ENCODE peak calls at places on chromosomes 7 and 10, in eight cellular contexts. One of them, this sample, is unnamed.

GRCh38 chr10:118970770-118971169 is 58.7 kb upstream of the NANOS1 start:
- DNase-seq in neuronal stem cell: no peak
- DNase-seq in fibroblast of lung: no peak
- DNase-seq in HCT116: no peak
- DNase-seq in heart left ventricle: no peak
- DNase-seq in CD8-positive, alpha-beta memory T cell: no peak
- DNase-seq in SJSA1: no peak
- DNase-seq in psoas muscle: peak; percentile 30
- DNase-seq in this sample: no peak

GRCh38 chr10:96991313-96991841 is 159.3 kb downstream of the LCOR start:
- DNase-seq in CD8-positive, alpha-beta memory T cell: no peak
- DNase-seq in HCT116: no peak
- DNase-seq in neuronal stem cell: no peak
- DNase-seq in SJSA1: peak; percentile 81
- DNase-seq in fibroblast of lung: peak; percentile 75
- DNase-seq in heart left ventricle: no peak
- DNase-seq in psoas muscle: no peak
- DNase-seq in this sample: no peak

GRCh38 chr10:35135861-35136260 is 9.2 kb downstream of the CREM start:
- DNase-seq in HCT116: no peak
- DNase-seq in CD8-positive, alpha-beta memory T cell: peak; percentile 47
- DNase-seq in heart left ventricle: no peak
- DNase-seq in neuronal stem cell: no peak
- DNase-seq in SJSA1: no peak
- DNase-seq in psoas muscle: no peak
- DNase-seq in fibroblast of lung: no peak
- DNase-seq in this sample: no peak

GRCh38 chr10:60281331-60281730 is 108.3 kb downstream of the ANK3 start:
- DNase-seq in fibroblast of lung: peak; percentile 70
- DNase-seq in heart left ventricle: no peak
- DNase-seq in neuronal stem cell: no peak
- DNase-seq in psoas muscle: no peak
- DNase-seq in SJSA1: no peak
- DNase-seq in CD8-positive, alpha-beta memory T cell: no peak
- DNase-seq in HCT116: no peak
- DNase-seq in this sample: no peak

GRCh38 chr10:100744980-100745881 is at the start of gene PAX2:
- DNase-seq in SJSA1: no peak
- DNase-seq in HCT116: peak; percentile 42
- DNase-seq in fibroblast of lung: no peak
- DNase-seq in psoas muscle: no peak
- DNase-seq in heart left ventricle: no peak
- DNase-seq in neuronal stem cell: no peak
- DNase-seq in CD8-positive, alpha-beta memory T cell: no peak
- DNase-seq in this sample: no peak

GRCh38 chr7:91164531-91164930 is 99.7 kb upstream of the FZD1 start:
- DNase-seq in psoas muscle: no peak
- DNase-seq in heart left ventricle: no peak
- DNase-seq in HCT116: no peak
- DNase-seq in SJSA1: no peak
- DNase-seq in CD8-positive, alpha-beta memory T cell: no peak
- DNase-seq in neuronal stem cell: no peak
- DNase-seq in fibroblast of lung: peak; percentile 2
- DNase-seq in this sample: no peak

GRCh38 chr10:49419005-49419404 is 23.1 kb upstream of the DRGX start:
- DNase-seq in neuronal stem cell: no peak
- DNase-seq in CD8-positive, alpha-beta memory T cell: no peak
- DNase-seq in psoas muscle: no peak
- DNase-seq in heart left ventricle: no peak
- DNase-seq in SJSA1: no peak
- DNase-seq in HCT116: peak; percentile 75
- DNase-seq in fibroblast of lung: no peak
- DNase-seq in this sample: no peak

GRCh38 chr7:22110227-22110839 is 164.6 kb upstream of the CDCA7L start:
- DNase-seq in SJSA1: peak; percentile 61
- DNase-seq in fibroblast of lung: peak; percentile 91
- DNase-seq in neuronal stem cell: peak; percentile 81
- DNase-seq in CD8-positive, alpha-beta memory T cell: peak; percentile 67
- DNase-seq in psoas muscle: no peak
- DNase-seq in HCT116: peak; percentile 74
- DNase-seq in heart left ventricle: no peak
- DNase-seq in this sample: peak; percentile 46

GRCh38 chr7:51318886-51319579 is 2.4 kb upstream of the COBL start:
- DNase-seq in HCT116: no peak
- DNase-seq in heart left ventricle: no peak
- DNase-seq in CD8-positive, alpha-beta memory T cell: no peak
- DNase-seq in neuronal stem cell: no peak
- DNase-seq in SJSA1: no peak
- DNase-seq in psoas muscle: no peak
- DNase-seq in fibroblast of lung: no peak
- DNase-seq in this sample: no peak

GRCh38 chr7:34759477-34760125 is 101.6 kb downstream of the NPSR1 start:
- DNase-seq in psoas muscle: no peak
- DNase-seq in CD8-positive, alpha-beta memory T cell: no peak
- DNase-seq in fibroblast of lung: peak; percentile 54
- DNase-seq in heart left ventricle: no peak
- DNase-seq in neuronal stem cell: peak; percentile 31
- DNase-seq in HCT116: peak; percentile 48
- DNase-seq in SJSA1: peak; percentile 16
- DNase-seq in this sample: no peak

GRCh38 chr7:154767194-154767593 is 235.7 kb downstream of the PAXIP1 start:
- DNase-seq in neuronal stem cell: no peak
- DNase-seq in CD8-positive, alpha-beta memory T cell: no peak
- DNase-seq in HCT116: no peak
- DNase-seq in psoas muscle: no peak
- DNase-seq in heart left ventricle: no peak
- DNase-seq in SJSA1: no peak
- DNase-seq in fibroblast of lung: no peak
- DNase-seq in this sample: no peak

GRCh38 chr10:5973069-5973468 is 4.3 kb downstream of the IL15RA start:
- DNase-seq in fibroblast of lung: no peak
- DNase-seq in neuronal stem cell: no peak
- DNase-seq in HCT116: no peak
- DNase-seq in SJSA1: no peak
- DNase-seq in heart left ventricle: no peak
- DNase-seq in CD8-positive, alpha-beta memory T cell: no peak
- DNase-seq in psoas muscle: no peak
- DNase-seq in this sample: no peak

GRCh38 chr7:23462846-23463245 is 7.4 kb downstream of the IGF2BP3 start:
- DNase-seq in SJSA1: no peak
- DNase-seq in heart left ventricle: no peak
- DNase-seq in psoas muscle: no peak
- DNase-seq in HCT116: no peak
- DNase-seq in neuronal stem cell: no peak
- DNase-seq in CD8-positive, alpha-beta memory T cell: no peak
- DNase-seq in fibroblast of lung: peak; percentile 67
- DNase-seq in this sample: no peak

DNA sequence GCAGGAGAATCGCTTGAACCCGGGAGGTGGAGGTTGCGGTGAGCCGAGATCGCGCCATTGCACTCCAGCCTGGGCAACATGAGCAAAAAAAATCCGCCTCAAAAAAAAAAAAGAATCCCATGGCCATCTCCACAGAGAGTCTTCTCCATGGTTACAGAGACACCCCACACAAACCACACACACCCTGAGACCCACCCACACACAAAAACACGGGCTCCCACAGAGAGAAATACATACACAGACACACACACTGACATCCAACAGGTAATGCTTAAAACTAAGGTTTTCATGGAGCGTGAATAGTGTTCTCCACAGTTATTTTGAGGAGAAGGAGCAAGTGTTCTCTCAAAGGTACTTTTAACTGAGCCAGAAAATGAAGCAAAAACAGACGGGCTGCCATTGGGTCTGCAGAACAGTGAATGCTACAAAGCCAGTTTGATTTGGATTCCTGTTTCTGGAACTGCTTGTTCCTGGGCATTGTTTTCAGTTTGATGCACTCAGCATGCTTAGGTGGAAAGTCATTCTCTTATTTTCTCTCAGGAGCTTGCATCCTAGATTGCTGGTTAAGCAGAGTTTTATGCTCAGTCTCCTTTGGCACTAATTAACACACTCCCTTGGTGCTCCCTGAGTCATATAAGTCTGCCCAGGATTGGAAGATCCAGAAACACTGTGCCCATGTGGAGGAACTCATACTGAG is 15.4 kb downstream of the AHCYL2 start:
- DNase-seq in fibroblast of lung: no peak
- DNase-seq in CD8-positive, alpha-beta memory T cell: no peak
- DNase-seq in SJSA1: no peak
- DNase-seq in heart left ventricle: no peak
- DNase-seq in HCT116: no peak
- DNase-seq in neuronal stem cell: no peak
- DNase-seq in psoas muscle: no peak
- DNase-seq in this sample: no peak
- H3K27ac ChIP-seq in fibroblast of lung: no peak overlapping the region
- H3K27ac ChIP-seq in CD8-positive, alpha-beta memory T cell: no peak overlapping the region
- H3K27ac ChIP-seq in SJSA1: no peak overlapping the region
- H3K27ac ChIP-seq in heart left ventricle: no peak overlapping the region
- H3K27ac ChIP-seq in HCT116: no peak overlapping the region
- H3K27ac ChIP-seq in neuronal stem cell: peak overlapping the region; percentile 2
- H3K27ac ChIP-seq in psoas muscle: no peak overlapping the region
- H3K27ac ChIP-seq in this sample: no peak overlapping the region

GRCh38 chr7:55565693-55566092 is 6.6 kb downstream of the VOPP1 start:
- DNase-seq in CD8-positive, alpha-beta memory T cell: no peak
- DNase-seq in SJSA1: no peak
- DNase-seq in psoas muscle: no peak
- DNase-seq in heart left ventricle: no peak
- DNase-seq in neuronal stem cell: no peak
- DNase-seq in fibroblast of lung: no peak
- DNase-seq in HCT116: peak; percentile 48
- DNase-seq in this sample: no peak
- H3K4me3 ChIP-seq in CD8-positive, alpha-beta memory T cell: no peak overlapping the region
- H3K4me3 ChIP-seq in SJSA1: no peak overlapping the region
- H3K4me3 ChIP-seq in psoas muscle: no peak overlapping the region
- H3K4me3 ChIP-seq in heart left ventricle: no peak overlapping the region
- H3K4me3 ChIP-seq in neuronal stem cell: no peak overlapping the region
- H3K4me3 ChIP-seq in fibroblast of lung: no peak overlapping the region
- H3K4me3 ChIP-seq in HCT116: no peak overlapping the region
- H3K4me3 ChIP-seq in this sample: no peak overlapping the region

DNA sequence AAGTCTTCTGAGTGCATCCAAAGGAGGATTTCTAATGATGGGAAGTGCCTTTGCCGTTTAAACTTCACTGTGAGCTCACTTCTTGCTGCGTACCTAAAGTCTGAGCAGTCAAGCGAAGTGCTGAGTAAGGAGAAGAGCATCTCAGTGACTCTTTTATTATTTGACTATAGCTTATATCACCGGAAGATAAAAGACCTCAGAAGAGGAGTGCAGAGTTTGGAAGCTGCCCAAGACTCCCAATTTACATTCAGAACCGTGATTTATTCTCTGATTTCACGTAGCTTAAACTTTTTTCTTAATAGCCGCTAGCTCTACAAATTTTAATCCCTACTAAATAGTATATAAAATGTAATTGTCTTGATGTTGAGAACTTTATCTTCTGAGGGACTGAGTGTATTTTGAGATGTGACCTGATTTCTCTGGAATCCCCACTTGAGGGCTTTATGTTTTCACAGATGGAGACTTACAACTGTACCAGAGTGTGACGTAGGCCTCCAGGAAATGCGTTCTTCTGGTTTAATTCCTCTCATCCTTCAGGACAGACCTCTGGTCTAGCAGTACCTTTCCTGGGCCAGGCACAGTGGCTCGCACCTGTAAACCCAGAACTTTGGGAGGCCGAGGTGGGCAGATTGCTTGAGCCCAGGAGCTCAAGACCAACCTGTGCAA is 51.1 kb downstream of the CAMK1D start:
- DNase-seq in neuronal stem cell: no peak
- DNase-seq in CD8-positive, alpha-beta memory T cell: no peak
- DNase-seq in heart left ventricle: no peak
- DNase-seq in fibroblast of lung: no peak
- DNase-seq in psoas muscle: no peak
- DNase-seq in HCT116: no peak
- DNase-seq in SJSA1: peak; percentile 15
- DNase-seq in this sample: no peak
- H3K27ac ChIP-seq in neuronal stem cell: no peak overlapping the region
- H3K27ac ChIP-seq in CD8-positive, alpha-beta memory T cell: no peak overlapping the region
- H3K27ac ChIP-seq in heart left ventricle: no peak overlapping the region
- H3K27ac ChIP-seq in fibroblast of lung: no peak overlapping the region
- H3K27ac ChIP-seq in psoas muscle: no peak overlapping the region
- H3K27ac ChIP-seq in HCT116: no peak overlapping the region
- H3K27ac ChIP-seq in SJSA1: no peak overlapping the region
- H3K27ac ChIP-seq in this sample: no peak overlapping the region

GRCh38 chr10:132740542-132741066 is 45.3 kb downstream of the NKX6-2 start:
- DNase-seq in neuronal stem cell: no peak
- DNase-seq in psoas muscle: no peak
- DNase-seq in HCT116: no peak
- DNase-seq in CD8-positive, alpha-beta memory T cell: no peak
- DNase-seq in fibroblast of lung: no peak
- DNase-seq in SJSA1: no peak
- DNase-seq in heart left ventricle: no peak
- DNase-seq in this sample: no peak

GRCh38 chr10:132742837-132743194 is 43.1 kb downstream of the NKX6-2 start:
- DNase-seq in psoas muscle: no peak
- DNase-seq in CD8-positive, alpha-beta memory T cell: no peak
- DNase-seq in heart left ventricle: no peak
- DNase-seq in fibroblast of lung: no peak
- DNase-seq in HCT116: no peak
- DNase-seq in neuronal stem cell: peak; percentile 52
- DNase-seq in SJSA1: peak; percentile 71
- DNase-seq in this sample: no peak

GRCh38 chr10:132743925-132744490 is 41.9 kb downstream of the NKX6-2 start:
- DNase-seq in CD8-positive, alpha-beta memory T cell: no peak
- DNase-seq in psoas muscle: no peak
- DNase-seq in heart left ventricle: no peak
- DNase-seq in neuronal stem cell: no peak
- DNase-seq in SJSA1: peak; percentile 80
- DNase-seq in HCT116: no peak
- DNase-seq in fibroblast of lung: no peak
- DNase-seq in this sample: no peak

GRCh38 chr10:132744839-132745238 is 41.1 kb downstream of the NKX6-2 start:
- DNase-seq in heart left ventricle: no peak
- DNase-seq in HCT116: no peak
- DNase-seq in SJSA1: no peak
- DNase-seq in CD8-positive, alpha-beta memory T cell: no peak
- DNase-seq in psoas muscle: no peak
- DNase-seq in fibroblast of lung: no peak
- DNase-seq in neuronal stem cell: no peak
- DNase-seq in this sample: no peak

DNA sequence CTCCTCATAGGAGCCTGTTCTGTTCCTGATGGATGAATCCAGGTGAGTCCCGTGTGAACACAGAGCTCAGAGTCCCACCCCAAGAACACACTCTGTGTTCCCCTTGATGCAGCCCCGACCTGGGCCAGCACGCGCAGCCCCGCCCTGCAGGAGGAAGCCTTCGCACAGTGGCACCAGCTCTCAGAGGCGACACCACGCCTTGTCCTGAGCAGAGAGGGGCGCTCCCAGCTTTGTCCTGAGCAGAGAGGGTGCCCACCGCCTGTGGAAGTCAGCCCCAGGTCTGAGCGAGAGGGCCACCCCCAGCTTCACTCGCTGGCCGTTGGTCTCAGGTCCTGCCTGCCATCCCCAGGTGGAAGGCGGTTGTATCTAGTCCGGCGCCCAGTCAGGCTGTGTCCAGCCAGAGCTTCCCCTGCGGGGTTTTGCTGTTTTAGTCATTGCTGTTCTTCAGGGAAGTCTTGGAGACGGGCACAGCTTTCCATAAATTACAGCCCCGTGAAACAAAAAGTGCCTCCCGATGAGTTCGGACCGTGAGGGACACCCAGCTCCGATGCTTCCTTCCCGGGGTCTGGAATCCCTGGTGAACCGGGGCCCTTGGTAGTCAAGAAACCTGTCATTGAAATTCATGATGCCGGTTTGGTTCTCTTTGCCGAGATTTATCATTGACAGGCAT is 43.6 kb downstream of the NKX6-2 start:
- DNase-seq in neuronal stem cell: no peak
- DNase-seq in heart left ventricle: no peak
- DNase-seq in fibroblast of lung: no peak
- DNase-seq in HCT116: no peak
- DNase-seq in SJSA1: no peak
- DNase-seq in psoas muscle: no peak
- DNase-seq in CD8-positive, alpha-beta memory T cell: no peak
- DNase-seq in this sample: no peak
- H3K4me3 ChIP-seq in neuronal stem cell: no peak overlapping the region
- H3K4me3 ChIP-seq in heart left ventricle: no peak overlapping the region
- H3K4me3 ChIP-seq in fibroblast of lung: no peak overlapping the region
- H3K4me3 ChIP-seq in HCT116: no peak overlapping the region
- H3K4me3 ChIP-seq in SJSA1: no peak overlapping the region
- H3K4me3 ChIP-seq in psoas muscle: no peak overlapping the region
- H3K4me3 ChIP-seq in CD8-positive, alpha-beta memory T cell: no peak overlapping the region
- H3K4me3 ChIP-seq in this sample: no peak overlapping the region

This sample was measured in naive thymus-derived CD4-positive, alpha-beta T cell.